ENCODE peak calls at places on chromosomes 6 and 20, in seven cellular contexts. One of them, this sample, is unnamed.

GRCh38 chr6:14454467-14454763 is 336.8 kb downstream of the CD83 start:
- DNase-seq in kidney: no peak
- DNase-seq in heart left ventricle: no peak
- DNase-seq in aorta: no peak
- DNase-seq in fibroblast of the aortic adventitia: no peak
- DNase-seq in tibial nerve: no peak
- DNase-seq in uterus: no peak
- DNase-seq in this sample: no peak

GRCh38 chr20:363319-364078 is 16.6 kb downstream of the NRSN2 start:
- DNase-seq in kidney: no peak
- DNase-seq in heart left ventricle: no peak
- DNase-seq in aorta: peak; percentile 23
- DNase-seq in fibroblast of the aortic adventitia: no peak
- DNase-seq in tibial nerve: no peak
- DNase-seq in uterus: no peak
- DNase-seq in this sample: no peak

GRCh38 chr6:30845183-30845582 is 39.1 kb upstream of the DDR1 start:
- DNase-seq in kidney: no peak
- DNase-seq in heart left ventricle: no peak
- DNase-seq in aorta: no peak
- DNase-seq in fibroblast of the aortic adventitia: no peak
- DNase-seq in tibial nerve: no peak
- DNase-seq in uterus: no peak
- DNase-seq in this sample: no peak

GRCh38 chr6:106883808-106884262 is 90.7 kb downstream of the CD24 start:
- DNase-seq in kidney: no peak
- DNase-seq in heart left ventricle: no peak
- DNase-seq in aorta: no peak
- DNase-seq in fibroblast of the aortic adventitia: no peak
- DNase-seq in tibial nerve: no peak
- DNase-seq in uterus: no peak
- DNase-seq in this sample: no peak

GRCh38 chr6:12467706-12468670 is 177.8 kb downstream of the EDN1 start:
- DNase-seq in kidney: no peak
- DNase-seq in heart left ventricle: no peak
- DNase-seq in aorta: no peak
- DNase-seq in fibroblast of the aortic adventitia: peak; percentile 93
- DNase-seq in tibial nerve: no peak
- DNase-seq in uterus: no peak
- DNase-seq in this sample: peak; percentile 26

GRCh38 chr6:65671922-65672321 is 35.1 kb downstream of the EYS start:
- DNase-seq in kidney: no peak
- DNase-seq in heart left ventricle: no peak
- DNase-seq in aorta: no peak
- DNase-seq in fibroblast of the aortic adventitia: no peak
- DNase-seq in tibial nerve: no peak
- DNase-seq in uterus: no peak
- DNase-seq in this sample: no peak

GRCh38 chr6:110063864-110064263 is 85.8 kb downstream of the GPR6 start:
- DNase-seq in kidney: no peak
- DNase-seq in heart left ventricle: no peak
- DNase-seq in aorta: no peak
- DNase-seq in fibroblast of the aortic adventitia: no peak
- DNase-seq in tibial nerve: no peak
- DNase-seq in uterus: no peak
- DNase-seq in this sample: peak; percentile 62

GRCh38 chr20:32982617-32983458 is 21.4 kb downstream of the SUN5 start:
- DNase-seq in kidney: no peak
- DNase-seq in heart left ventricle: peak; percentile 48
- DNase-seq in aorta: no peak
- DNase-seq in fibroblast of the aortic adventitia: no peak
- DNase-seq in tibial nerve: no peak
- DNase-seq in uterus: no peak
- DNase-seq in this sample: no peak

GRCh38 chr6:159577564-159577963 is 115.5 kb downstream of the SOD2 start:
- DNase-seq in kidney: no peak
- DNase-seq in heart left ventricle: no peak
- DNase-seq in aorta: no peak
- DNase-seq in fibroblast of the aortic adventitia: peak; percentile 7
- DNase-seq in tibial nerve: no peak
- DNase-seq in uterus: no peak
- DNase-seq in this sample: no peak

GRCh38 chr6:159572344-159573120 is 120.5 kb downstream of the SOD2 start:
- DNase-seq in kidney: no peak
- DNase-seq in heart left ventricle: no peak
- DNase-seq in aorta: peak; percentile 55
- DNase-seq in fibroblast of the aortic adventitia: peak; percentile 14
- DNase-seq in tibial nerve: no peak
- DNase-seq in uterus: no peak
- DNase-seq in this sample: no peak
- H3K4me3 ChIP-seq in kidney: no peak overlapping the region
- H3K4me3 ChIP-seq in heart left ventricle: no peak overlapping the region
- H3K4me3 ChIP-seq in aorta: no peak overlapping the region
- H3K4me3 ChIP-seq in fibroblast of the aortic adventitia: no peak overlapping the region
- H3K4me3 ChIP-seq in tibial nerve: no peak overlapping the region
- H3K4me3 ChIP-seq in uterus: no peak overlapping the region
- H3K4me3 ChIP-seq in this sample: no peak overlapping the region

DNA sequence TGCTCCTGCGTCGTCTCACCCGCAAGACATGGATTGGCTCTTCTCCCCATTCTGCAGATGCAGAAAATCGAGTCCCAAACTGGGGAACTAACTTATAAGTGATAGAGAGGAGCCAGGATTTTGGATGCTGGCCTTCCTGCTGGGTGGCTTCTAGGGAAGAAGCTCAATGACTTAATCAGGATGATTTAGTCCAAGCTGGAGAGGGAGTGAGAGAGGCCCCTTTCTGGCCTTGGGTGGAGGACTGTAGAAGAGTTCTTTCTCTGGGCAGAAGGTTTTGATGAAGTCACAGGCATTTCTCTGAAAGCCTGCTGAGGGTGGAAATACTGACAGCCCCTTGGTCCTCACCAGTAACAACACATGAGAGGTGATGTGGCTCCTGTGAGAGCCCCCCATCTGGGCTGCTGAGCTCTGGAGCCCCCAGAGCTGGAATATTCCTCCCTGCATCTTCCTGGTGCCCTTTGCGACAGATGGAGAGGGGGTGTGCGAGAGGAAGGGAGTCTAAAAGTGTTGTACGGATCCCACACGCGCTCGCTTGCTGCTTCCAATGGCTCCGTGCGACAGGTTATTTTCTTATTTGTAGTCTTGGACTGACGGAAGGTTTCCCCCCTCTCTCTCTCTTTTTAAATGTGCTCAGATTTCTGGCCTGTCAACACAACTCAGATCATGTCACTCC is 3.4 kb downstream of the SIRPA start:
- DNase-seq in kidney: no peak
- DNase-seq in heart left ventricle: no peak
- DNase-seq in aorta: no peak
- DNase-seq in fibroblast of the aortic adventitia: peak; percentile 28
- DNase-seq in tibial nerve: no peak
- DNase-seq in uterus: peak; percentile 35
- DNase-seq in this sample: no peak
- H3K4me3 ChIP-seq in kidney: no peak overlapping the region
- H3K4me3 ChIP-seq in heart left ventricle: no peak overlapping the region
- H3K4me3 ChIP-seq in aorta: no peak overlapping the region
- H3K4me3 ChIP-seq in fibroblast of the aortic adventitia: no peak overlapping the region
- H3K4me3 ChIP-seq in tibial nerve: no peak overlapping the region
- H3K4me3 ChIP-seq in uterus: no peak overlapping the region
- H3K4me3 ChIP-seq in this sample: no peak overlapping the region

GRCh38 chr20:52823303-52823702 is 148.9 kb upstream of the TSHZ2 start:
- DNase-seq in kidney: no peak
- DNase-seq in heart left ventricle: no peak
- DNase-seq in aorta: no peak
- DNase-seq in fibroblast of the aortic adventitia: no peak
- DNase-seq in tibial nerve: no peak
- DNase-seq in uterus: no peak
- DNase-seq in this sample: no peak

GRCh38 chr20:52828199-52828598 is 144.0 kb upstream of the TSHZ2 start:
- DNase-seq in kidney: no peak
- DNase-seq in heart left ventricle: no peak
- DNase-seq in aorta: no peak
- DNase-seq in fibroblast of the aortic adventitia: no peak
- DNase-seq in tibial nerve: no peak
- DNase-seq in uterus: no peak
- DNase-seq in this sample: no peak

GRCh38 chr20:52826321-52826720 is 145.8 kb upstream of the TSHZ2 start:
- DNase-seq in kidney: no peak
- DNase-seq in heart left ventricle: no peak
- DNase-seq in aorta: no peak
- DNase-seq in fibroblast of the aortic adventitia: no peak
- DNase-seq in tibial nerve: no peak
- DNase-seq in uterus: no peak
- DNase-seq in this sample: no peak

GRCh38 chr20:52826722-52827121 is 145.4 kb upstream of the TSHZ2 start:
- DNase-seq in kidney: no peak
- DNase-seq in heart left ventricle: no peak
- DNase-seq in aorta: no peak
- DNase-seq in fibroblast of the aortic adventitia: no peak
- DNase-seq in tibial nerve: no peak
- DNase-seq in uterus: no peak
- DNase-seq in this sample: no peak

GRCh38 chr20:52824494-52825216 is 147.5 kb upstream of the TSHZ2 start:
- DNase-seq in kidney: no peak
- DNase-seq in heart left ventricle: no peak
- DNase-seq in aorta: no peak
- DNase-seq in fibroblast of the aortic adventitia: no peak
- DNase-seq in tibial nerve: no peak
- DNase-seq in uterus: no peak
- DNase-seq in this sample: no peak
- H3K4me3 ChIP-seq in kidney: no peak overlapping the region
- H3K4me3 ChIP-seq in heart left ventricle: no peak overlapping the region
- H3K4me3 ChIP-seq in aorta: no peak overlapping the region
- H3K4me3 ChIP-seq in fibroblast of the aortic adventitia: no peak overlapping the region
- H3K4me3 ChIP-seq in tibial nerve: no peak overlapping the region
- H3K4me3 ChIP-seq in uterus: no peak overlapping the region
- H3K4me3 ChIP-seq in this sample: no peak overlapping the region

DNA sequence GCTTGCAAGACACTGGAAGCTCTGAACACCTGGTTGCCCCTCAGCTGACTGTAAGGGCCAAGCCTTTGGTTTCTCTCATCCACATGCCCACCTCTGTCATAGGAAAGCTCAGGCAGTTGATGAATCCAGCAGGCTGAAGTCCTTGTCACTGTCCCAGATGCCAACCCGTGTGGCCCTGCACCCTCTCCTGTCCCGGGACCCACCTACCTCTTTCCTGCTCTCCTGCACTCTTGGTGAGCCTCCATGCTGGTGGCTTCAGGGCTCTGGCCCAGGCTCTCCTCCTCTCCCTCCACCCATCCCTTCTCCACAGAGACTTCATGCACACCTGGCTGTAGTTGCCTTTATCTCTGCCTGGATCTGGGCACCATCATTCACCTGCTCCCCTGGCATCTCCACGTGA is 4.0 kb upstream of the GID8 start:
- DNase-seq in kidney: no peak
- DNase-seq in heart left ventricle: no peak
- DNase-seq in aorta: no peak
- DNase-seq in fibroblast of the aortic adventitia: no peak
- DNase-seq in tibial nerve: no peak
- DNase-seq in uterus: no peak
- DNase-seq in this sample: no peak
- H3K4me3 ChIP-seq in kidney: no peak overlapping the region
- H3K4me3 ChIP-seq in heart left ventricle: no peak overlapping the region
- H3K4me3 ChIP-seq in aorta: no peak overlapping the region
- H3K4me3 ChIP-seq in fibroblast of the aortic adventitia: no peak overlapping the region
- H3K4me3 ChIP-seq in tibial nerve: no peak overlapping the region
- H3K4me3 ChIP-seq in uterus: no peak overlapping the region
- H3K4me3 ChIP-seq in this sample: no peak overlapping the region

DNA sequence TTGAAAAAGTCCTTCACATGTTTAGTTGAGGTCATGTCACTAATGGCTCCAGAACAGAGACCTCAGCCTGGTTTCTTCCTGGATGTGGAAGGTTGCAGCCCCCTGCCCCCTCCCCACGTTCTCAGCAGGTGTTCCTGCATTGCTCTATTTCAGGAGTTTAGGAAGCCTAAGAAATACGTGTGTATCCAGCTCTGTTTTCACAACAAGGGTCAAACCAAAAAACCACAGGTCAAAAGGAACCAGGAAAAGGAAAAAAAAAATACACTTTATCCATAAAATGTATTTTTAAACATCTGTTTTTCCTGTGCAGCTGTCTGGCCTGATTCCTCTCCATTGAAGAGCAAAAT is 107.9 kb upstream of the PLEKHG1 start:
- DNase-seq in kidney: no peak
- DNase-seq in heart left ventricle: no peak
- DNase-seq in aorta: no peak
- DNase-seq in fibroblast of the aortic adventitia: no peak
- DNase-seq in tibial nerve: no peak
- DNase-seq in uterus: no peak
- DNase-seq in this sample: no peak
- H3K4me3 ChIP-seq in kidney: no peak overlapping the region
- H3K4me3 ChIP-seq in heart left ventricle: no peak overlapping the region
- H3K4me3 ChIP-seq in aorta: no peak overlapping the region
- H3K4me3 ChIP-seq in fibroblast of the aortic adventitia: no peak overlapping the region
- H3K4me3 ChIP-seq in tibial nerve: no peak overlapping the region
- H3K4me3 ChIP-seq in uterus: no peak overlapping the region
- H3K4me3 ChIP-seq in this sample: no peak overlapping the region

DNA sequence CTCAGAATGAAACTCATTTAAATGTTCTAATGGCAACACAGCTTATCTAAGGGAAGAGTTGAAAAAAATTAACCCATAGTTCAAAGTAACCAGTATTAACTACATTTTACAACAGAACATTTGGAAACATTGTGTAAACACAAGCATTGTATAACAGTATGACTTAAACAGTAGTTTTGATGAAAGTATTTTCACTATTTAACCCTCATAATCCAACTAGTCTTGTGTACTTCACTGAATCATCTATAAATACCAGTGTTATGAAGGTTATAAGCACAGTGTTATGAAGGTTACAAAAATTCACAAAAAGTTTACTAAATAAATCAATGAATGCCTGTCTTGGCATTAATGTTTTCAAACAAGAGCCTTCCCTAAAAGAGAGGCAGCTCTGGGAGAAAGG is 66.5 kb downstream of the REV3L start:
- DNase-seq in kidney: no peak
- DNase-seq in heart left ventricle: no peak
- DNase-seq in aorta: no peak
- DNase-seq in fibroblast of the aortic adventitia: no peak
- DNase-seq in tibial nerve: no peak
- DNase-seq in uterus: no peak
- DNase-seq in this sample: no peak
- H3K4me3 ChIP-seq in kidney: no peak overlapping the region
- H3K4me3 ChIP-seq in heart left ventricle: no peak overlapping the region
- H3K4me3 ChIP-seq in aorta: no peak overlapping the region
- H3K4me3 ChIP-seq in fibroblast of the aortic adventitia: no peak overlapping the region
- H3K4me3 ChIP-seq in tibial nerve: no peak overlapping the region
- H3K4me3 ChIP-seq in uterus: no peak overlapping the region
- H3K4me3 ChIP-seq in this sample: no peak overlapping the region